ENCODE peak calls at places on chromosomes 13 and 19, in eight cellular contexts. B, U, G, J, M, Q, Y and K are unnamed samples.

GRCh38 chr13:37651891-37652290 is 53.3 kb upstream of the POSTN start:
- DNase-seq in B (no peak), U (no peak), G (no peak), J (peak; percentile 10), M (peak; percentile 72), Q (no peak), Y (no peak), K (no peak)

GRCh38 chr13:38686635-38687245 is at the start of gene FREM2:
- DNase-seq in B (peak; percentile 44), U (peak; percentile 22), G (no peak), J (peak; percentile 59), M (peak; percentile 49), Q (peak; percentile 76), Y (no peak), K (no peak)

GRCh38 chr13:64311948-64312347 is 2896.3 kb upstream of the PCDH20 start:
- DNase-seq in B (no peak), U (no peak), G (no peak), J (no peak), M (no peak), Q (no peak), Y (no peak), K (no peak)

GRCh38 chr13:49374585-49375290 is 69.1 kb downstream of the CAB39L start:
- DNase-seq in B (no peak), U (no peak), G (no peak), J (peak; percentile 72), M (peak; percentile 93), Q (no peak), Y (no peak), K (peak; percentile 28)

GRCh38 chr13:40598599-40598998 is 67.8 kb downstream of the FOXO1 start:
- DNase-seq in B (no peak), U (no peak), G (no peak), J (no peak), M (peak; percentile 53), Q (no peak), Y (no peak), K (no peak)

GRCh38 chr13:114142640-114143490 is 10.4 kb upstream of the RASA3 start:
- DNase-seq in B (no peak), U (peak; percentile 83), G (peak; percentile 87), J (no peak), M (no peak), Q (peak; percentile 77), Y (no peak), K (no peak)

GRCh38 chr13:112060899-112061366 is 6.0 kb upstream of the SOX1 start:
- DNase-seq in B (no peak), U (no peak), G (no peak), J (no peak), M (no peak), Q (no peak), Y (no peak), K (no peak)

GRCh38 chr13:45482571-45483173 is 17.9 kb downstream of the COG3 start:
- DNase-seq in B (no peak), U (no peak), G (no peak), J (peak; percentile 64), M (no peak), Q (no peak), Y (no peak), K (no peak)

GRCh38 chr13:37615271-37615670 is 16.7 kb upstream of the POSTN start:
- DNase-seq in B (no peak), U (no peak), G (no peak), J (no peak), M (no peak), Q (no peak), Y (no peak), K (no peak)

GRCh38 chr13:110308377-110309158 is 1.5 kb downstream of the COL4A2 start:
- DNase-seq in B (peak; percentile 16), U (no peak), G (no peak), J (peak; percentile 58), M (peak; percentile 69), Q (no peak), Y (no peak), K (no peak)

GRCh38 chr19:30807263-30807662 is 435.1 kb downstream of the ZNF536 start:
- DNase-seq in B (no peak), U (no peak), G (no peak), J (no peak), M (no peak), Q (no peak), Y (no peak), K (no peak)

GRCh38 chr13:113049981-113050380 is 55.6 kb upstream of the F7 start:
- DNase-seq in B (no peak), U (no peak), G (no peak), J (no peak), M (no peak), Q (peak; percentile 9), Y (no peak), K (no peak)

GRCh38 chr13:51910508-51910907 is 48.7 kb downstream of the CCDC70 start:
- DNase-seq in B (no peak), U (no peak), G (no peak), J (no peak), M (no peak), Q (no peak), Y (no peak), K (no peak)

GRCh38 chr19:33891773-33892172 is 95.1 kb downstream of the KCTD15 start:
- DNase-seq in B (no peak), U (no peak), G (no peak), J (no peak), M (no peak), Q (no peak), Y (no peak), K (no peak)

GRCh38 chr13:67119481-67119883 is 110.7 kb downstream of the PCDH9 start:
- DNase-seq in B (peak; percentile 5), U (no peak), G (no peak), J (peak; percentile 72), M (peak; percentile 3), Q (no peak), Y (no peak), K (no peak)

GRCh38 chr19:29936409-29936808 is 5.6 kb upstream of the URI1 start:
- DNase-seq in B (no peak), U (no peak), G (no peak), J (no peak), M (no peak), Q (no peak), Y (no peak), K (no peak)

GRCh38 chr13:66915596-66916185 is 314.4 kb downstream of the PCDH9 start:
- DNase-seq in B (peak; percentile 9), U (no peak), G (no peak), J (peak; percentile 76), M (no peak), Q (no peak), Y (no peak), K (no peak)

GRCh38 chr13:43558942-43559341 is 227.8 kb downstream of the ENOX1 start:
- DNase-seq in B (no peak), U (no peak), G (no peak), J (no peak), M (no peak), Q (no peak), Y (no peak), K (no peak)

GRCh38 chr13:101424381-101425155 is 8.3 kb upstream of the NALCN start:
- DNase-seq in B (peak; percentile 86), U (no peak), G (no peak), J (peak; percentile 55), M (peak; percentile 53), Q (no peak), Y (no peak), K (no peak)

GRCh38 chr19:16897572-16898056 is 8.8 kb downstream of the F2RL3 start:
- DNase-seq in B (no peak), U (no peak), G (peak; percentile 35), J (no peak), M (no peak), Q (peak; percentile 73), Y (no peak), K (peak; percentile 45)

GRCh38 chr19:49689133-49690072 is at the start of gene ADM5:
- DNase-seq in B (no peak), U (peak; percentile 53), G (no peak), J (no peak), M (peak; percentile 31), Q (peak; percentile 90), Y (no peak), K (peak; percentile 40)

GRCh38 chr13:27020415-27020814 is 151.2 kb downstream of the USP12 start:
- DNase-seq in B (no peak), U (no peak), G (no peak), J (no peak), M (no peak), Q (no peak), Y (no peak), K (no peak)

GRCh38 chr19:3387645-3388589 is 21.5 kb downstream of the NFIC start:
- DNase-seq in B (peak; percentile 39), U (peak; percentile 91), G (no peak), J (no peak), M (peak; percentile 37), Q (peak; percentile 99), Y (no peak), K (no peak)

GRCh38 chr13:100423375-100423774 is 165.2 kb downstream of the GGACT start:
- DNase-seq in B (no peak), U (no peak), G (no peak), J (peak; percentile 32), M (peak; percentile 1), Q (no peak), Y (no peak), K (no peak)

GRCh38 chr19:10758978-10759377 is 41.1 kb downstream of the DNM2 start:
- DNase-seq in B (no peak), U (no peak), G (no peak), J (no peak), M (no peak), Q (no peak), Y (no peak), K (no peak)